ENCODE peak calls at places on chromosomes 4 and X, in five cellular contexts. T, Z, X, F and G are unnamed samples.

GRCh38 chrX:6227445-6227820 is 1.2 kb downstream of the NLGN4X start:
- DNase-seq in T (no peak), Z (no peak), X (no peak), F (no peak), G (no peak)

GRCh38 chr4:3516836-3517730 is 15.1 kb downstream of the LRPAP1 start:
- DNase-seq in T (no peak), Z (no peak), X (no peak), F (no peak), G (no peak)

GRCh38 chrX:25072247-25072646 is 56.5 kb upstream of the ARX start:
- DNase-seq in T (no peak), Z (no peak), X (no peak), F (no peak), G (no peak)

GRCh38 chr4:76690091-76690905 is 207.6 kb downstream of the SOWAHB start:
- DNase-seq in T (no peak), Z (no peak), X (no peak), F (peak; percentile 17), G (no peak)

GRCh38 chr4:158670975-158671664 is 567 bp downstream of the C4orf46 start:
- DNase-seq in T (peak; percentile 74), Z (peak; percentile 75), X (peak; percentile 38), F (peak; percentile 60), G (peak; percentile 57)

GRCh38 chrX:133337250-133337649 is 78.0 kb downstream of the GPC4 start:
- DNase-seq in T (peak; percentile 70), Z (no peak), X (no peak), F (no peak), G (no peak)

GRCh38 chr4:77800077-77800476 is 19.1 kb downstream of the CNOT6L start:
- DNase-seq in T (no peak), Z (no peak), X (no peak), F (no peak), G (no peak)

GRCh38 chr4:6674500-6675149 is 19.1 kb upstream of the S100P start:
- DNase-seq in T (peak; percentile 52), Z (peak; percentile 72), X (peak; percentile 68), F (peak; percentile 46), G (peak; percentile 76)

GRCh38 chr4:162523171-162523570 is 359.4 kb upstream of the FSTL5 start:
- DNase-seq in T (no peak), Z (no peak), X (no peak), F (no peak), G (no peak)

GRCh38 chrX:103480526-103480925 is 38.8 kb downstream of the RAB40A start:
- DNase-seq in T (no peak), Z (no peak), X (no peak), F (no peak), G (no peak)

GRCh38 chr4:1237981-1238675 is 10.8 kb downstream of the CTBP1 start:
- DNase-seq in T (no peak), Z (no peak), X (no peak), F (no peak), G (no peak)

GRCh38 chr4:37970702-37971101 is 10.5 kb downstream of the PTTG2 start:
- DNase-seq in T (peak; percentile 89), Z (peak; percentile 76), X (peak; percentile 16), F (peak; percentile 70), G (peak; percentile 43)

GRCh38 chr4:11543710-11544109 is 115.0 kb upstream of the HS3ST1 start:
- DNase-seq in T (peak; percentile 31), Z (no peak), X (no peak), F (no peak), G (no peak)

GRCh38 chr4:148850257-148850995 is 408.2 kb upstream of the NR3C2 start:
- DNase-seq in T (peak; percentile 36), Z (no peak), X (no peak), F (no peak), G (no peak)

GRCh38 chr4:2469192-2469984 is 482 bp downstream of the RNF4 start:
- DNase-seq in T (peak; percentile 38), Z (peak; percentile 85), X (peak; percentile 73), F (no peak), G (peak; percentile 79)

GRCh38 chr4:15089979-15090378 is 87.7 kb downstream of the CPEB2 start:
- DNase-seq in T (no peak), Z (no peak), X (no peak), F (no peak), G (no peak)

GRCh38 chr4:125311503-125311902 is 3.3 kb upstream of the FAT4 start:
- DNase-seq in T (no peak), Z (no peak), X (no peak), F (no peak), G (no peak)

GRCh38 chrX:78321809-78322208 is 5.6 kb downstream of the CYSLTR1 start:
- DNase-seq in T (peak; percentile 65), Z (peak; percentile 45), X (peak; percentile 65), F (no peak), G (peak; percentile 68)

GRCh38 chr4:182015893-182016292 is 227.3 kb upstream of the TENM3 start:
- DNase-seq in T (no peak), Z (no peak), X (no peak), F (no peak), G (no peak)